ENCODE peak calls at places on chromosomes 13 and 19, in six cellular contexts. One of them, this sample, is unnamed.

GRCh38 chr13:45242070-45242469 is 41.2 kb upstream of the KCTD4 start:
- DNase-seq in AG04450: no peak
- DNase-seq in upper lobe of right lung: no peak
- DNase-seq in cardiac muscle cell: peak; percentile 23
- DNase-seq in neuronal stem cell: no peak
- DNase-seq in AG04449: no peak
- DNase-seq in this sample: no peak

GRCh38 chr19:8138201-8138600 is 11.2 kb downstream of the FBN3 start:
- DNase-seq in upper lobe of right lung: no peak
- DNase-seq in cardiac muscle cell: no peak
- DNase-seq in neuronal stem cell: no peak
- DNase-seq in AG04449: no peak
- DNase-seq in AG04450: no peak
- DNase-seq in this sample: no peak

GRCh38 chr19:38900816-38901215 is 1.0 kb downstream of the NFKBIB start:
- DNase-seq in AG04450: no peak
- DNase-seq in cardiac muscle cell: no peak
- DNase-seq in upper lobe of right lung: no peak
- DNase-seq in AG04449: no peak
- DNase-seq in neuronal stem cell: no peak
- DNase-seq in this sample: no peak

GRCh38 chr19:17889609-17890214 is 18.0 kb downstream of the SLC5A5 start:
- DNase-seq in neuronal stem cell: peak; percentile 67
- DNase-seq in AG04450: no peak
- DNase-seq in AG04449: no peak
- DNase-seq in cardiac muscle cell: peak; percentile 86
- DNase-seq in upper lobe of right lung: no peak
- DNase-seq in this sample: no peak

GRCh38 chr19:44694184-44694579 is 4.8 kb upstream of the CEACAM16 start:
- DNase-seq in cardiac muscle cell: no peak
- DNase-seq in neuronal stem cell: no peak
- DNase-seq in AG04449: no peak
- DNase-seq in AG04450: no peak
- DNase-seq in upper lobe of right lung: no peak
- DNase-seq in this sample: no peak

GRCh38 chr13:81738364-81738763 is 1397.4 kb upstream of the SPRY2 start:
- DNase-seq in cardiac muscle cell: no peak
- DNase-seq in AG04450: no peak
- DNase-seq in neuronal stem cell: no peak
- DNase-seq in AG04449: no peak
- DNase-seq in upper lobe of right lung: no peak
- DNase-seq in this sample: peak; percentile 42

GRCh38 chr13:114073881-114074551 is 58.4 kb downstream of the RASA3 start:
- DNase-seq in neuronal stem cell: no peak
- DNase-seq in AG04450: no peak
- DNase-seq in cardiac muscle cell: no peak
- DNase-seq in upper lobe of right lung: peak; percentile 40
- DNase-seq in AG04449: no peak
- DNase-seq in this sample: no peak

GRCh38 chr19:3547301-3547731 is 8.3 kb downstream of the TEKTIP1 start:
- DNase-seq in upper lobe of right lung: no peak
- DNase-seq in AG04450: no peak
- DNase-seq in AG04449: no peak
- DNase-seq in neuronal stem cell: no peak
- DNase-seq in cardiac muscle cell: no peak
- DNase-seq in this sample: no peak

GRCh38 chr19:30783212-30783611 is 411.0 kb downstream of the ZNF536 start:
- DNase-seq in cardiac muscle cell: no peak
- DNase-seq in AG04450: no peak
- DNase-seq in neuronal stem cell: no peak
- DNase-seq in upper lobe of right lung: no peak
- DNase-seq in AG04449: no peak
- DNase-seq in this sample: no peak

GRCh38 chr19:50739841-50740426 is 16.8 kb downstream of the CLEC11A start:
- DNase-seq in upper lobe of right lung: no peak
- DNase-seq in AG04450: no peak
- DNase-seq in neuronal stem cell: no peak
- DNase-seq in cardiac muscle cell: no peak
- DNase-seq in AG04449: no peak
- DNase-seq in this sample: no peak

GRCh38 chr13:40379794-40380608 is 286.4 kb downstream of the FOXO1 start:
- DNase-seq in AG04450: no peak
- DNase-seq in AG04449: no peak
- DNase-seq in cardiac muscle cell: no peak
- DNase-seq in upper lobe of right lung: no peak
- DNase-seq in neuronal stem cell: no peak
- DNase-seq in this sample: no peak

GRCh38 chr13:20475927-20476691 is 49.5 kb downstream of the CRYL1 start:
- DNase-seq in AG04449: no peak
- DNase-seq in cardiac muscle cell: no peak
- DNase-seq in neuronal stem cell: no peak
- DNase-seq in upper lobe of right lung: no peak
- DNase-seq in AG04450: no peak
- DNase-seq in this sample: no peak

GRCh38 chr19:49533551-49534488 is 6.0 kb downstream of the RCN3 start:
- DNase-seq in cardiac muscle cell: peak; percentile 84
- DNase-seq in AG04450: no peak
- DNase-seq in upper lobe of right lung: peak; percentile 90
- DNase-seq in AG04449: no peak
- DNase-seq in neuronal stem cell: peak; percentile 71
- DNase-seq in this sample: no peak

GRCh38 chr13:95146486-95146885 is 154.8 kb downstream of the ABCC4 start:
- DNase-seq in AG04449: no peak
- DNase-seq in neuronal stem cell: no peak
- DNase-seq in cardiac muscle cell: no peak
- DNase-seq in upper lobe of right lung: no peak
- DNase-seq in AG04450: no peak
- DNase-seq in this sample: no peak

DNA sequence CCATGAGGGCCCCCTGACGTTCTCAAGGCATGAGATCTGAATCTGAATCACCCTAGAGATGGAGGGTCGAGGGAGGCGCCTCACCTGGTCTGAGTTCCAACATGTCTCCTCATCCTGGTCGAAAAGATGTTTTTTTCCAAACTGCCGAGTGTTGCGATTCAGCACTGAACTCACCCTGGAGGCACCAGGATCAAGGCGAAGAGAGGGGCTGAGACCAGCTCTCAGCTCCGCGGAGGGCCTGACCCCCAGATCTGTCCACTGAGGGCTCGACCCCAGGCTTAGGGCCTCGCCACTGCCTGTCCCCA is 555 bp downstream of the NR2C2AP start:
- DNase-seq in AG04449: no peak
- DNase-seq in upper lobe of right lung: no peak
- DNase-seq in AG04450: no peak
- DNase-seq in cardiac muscle cell: no peak
- DNase-seq in neuronal stem cell: no peak
- DNase-seq in this sample: no peak
- H3K4me3 ChIP-seq in AG04449: peak overlapping the region; percentile 67
- H3K4me3 ChIP-seq in upper lobe of right lung: peak overlapping the region; percentile 62
- H3K4me3 ChIP-seq in AG04450: peak overlapping the region; percentile 65
- H3K4me3 ChIP-seq in cardiac muscle cell: peak overlapping the region; percentile 44
- H3K4me3 ChIP-seq in neuronal stem cell: peak overlapping the region; percentile 87
- H3K4me3 ChIP-seq in this sample: peak overlapping the region; percentile 74

DNA sequence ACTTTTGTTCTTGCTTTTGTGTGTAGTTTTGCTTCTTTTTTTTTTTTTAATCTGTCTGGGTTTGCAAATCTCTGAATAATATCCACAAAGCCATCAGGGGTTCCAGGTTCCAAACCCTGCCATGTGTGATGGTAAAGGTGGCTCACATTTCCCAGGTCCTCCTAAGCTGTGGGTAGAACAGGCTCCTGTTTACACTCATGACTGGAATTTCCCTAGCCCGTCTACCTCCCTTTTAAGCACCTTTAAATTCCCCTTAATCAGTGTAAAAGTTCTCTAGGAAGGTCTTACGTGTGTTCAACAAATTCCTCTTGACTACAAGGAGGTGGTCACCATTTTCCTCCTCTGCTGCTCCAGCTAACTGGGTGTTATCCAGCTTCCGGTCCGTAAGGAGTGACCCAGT is 62.8 kb downstream of the EFNB2 start:
- DNase-seq in AG04449: no peak
- DNase-seq in upper lobe of right lung: no peak
- DNase-seq in neuronal stem cell: no peak
- DNase-seq in AG04450: no peak
- DNase-seq in cardiac muscle cell: no peak
- DNase-seq in this sample: no peak
- H3K4me3 ChIP-seq in AG04449: no peak overlapping the region
- H3K4me3 ChIP-seq in upper lobe of right lung: no peak overlapping the region
- H3K4me3 ChIP-seq in neuronal stem cell: no peak overlapping the region
- H3K4me3 ChIP-seq in AG04450: no peak overlapping the region
- H3K4me3 ChIP-seq in cardiac muscle cell: no peak overlapping the region
- H3K4me3 ChIP-seq in this sample: peak overlapping the region; percentile 25

GRCh38 chr19:10421981-10422461 is 1.7 kb downstream of the PDE4A start:
- DNase-seq in neuronal stem cell: no peak
- DNase-seq in cardiac muscle cell: no peak
- DNase-seq in AG04449: no peak
- DNase-seq in AG04450: no peak
- DNase-seq in upper lobe of right lung: no peak
- DNase-seq in this sample: no peak

GRCh38 chr19:10420444-10421239 is at the start of gene PDE4A:
- DNase-seq in cardiac muscle cell: peak; percentile 61
- DNase-seq in AG04449: no peak
- DNase-seq in AG04450: no peak
- DNase-seq in upper lobe of right lung: no peak
- DNase-seq in neuronal stem cell: no peak
- DNase-seq in this sample: no peak

GRCh38 chr19:10419646-10420443 is 493 bp upstream of the PDE4A start:
- DNase-seq in upper lobe of right lung: no peak
- DNase-seq in AG04450: no peak
- DNase-seq in cardiac muscle cell: peak; percentile 72
- DNase-seq in AG04449: no peak
- DNase-seq in neuronal stem cell: peak; percentile 90
- DNase-seq in this sample: no peak

GRCh38 chr19:10422846-10423245 is 2.5 kb downstream of the PDE4A start:
- DNase-seq in cardiac muscle cell: no peak
- DNase-seq in neuronal stem cell: no peak
- DNase-seq in AG04450: no peak
- DNase-seq in AG04449: no peak
- DNase-seq in upper lobe of right lung: no peak
- DNase-seq in this sample: no peak

DNA sequence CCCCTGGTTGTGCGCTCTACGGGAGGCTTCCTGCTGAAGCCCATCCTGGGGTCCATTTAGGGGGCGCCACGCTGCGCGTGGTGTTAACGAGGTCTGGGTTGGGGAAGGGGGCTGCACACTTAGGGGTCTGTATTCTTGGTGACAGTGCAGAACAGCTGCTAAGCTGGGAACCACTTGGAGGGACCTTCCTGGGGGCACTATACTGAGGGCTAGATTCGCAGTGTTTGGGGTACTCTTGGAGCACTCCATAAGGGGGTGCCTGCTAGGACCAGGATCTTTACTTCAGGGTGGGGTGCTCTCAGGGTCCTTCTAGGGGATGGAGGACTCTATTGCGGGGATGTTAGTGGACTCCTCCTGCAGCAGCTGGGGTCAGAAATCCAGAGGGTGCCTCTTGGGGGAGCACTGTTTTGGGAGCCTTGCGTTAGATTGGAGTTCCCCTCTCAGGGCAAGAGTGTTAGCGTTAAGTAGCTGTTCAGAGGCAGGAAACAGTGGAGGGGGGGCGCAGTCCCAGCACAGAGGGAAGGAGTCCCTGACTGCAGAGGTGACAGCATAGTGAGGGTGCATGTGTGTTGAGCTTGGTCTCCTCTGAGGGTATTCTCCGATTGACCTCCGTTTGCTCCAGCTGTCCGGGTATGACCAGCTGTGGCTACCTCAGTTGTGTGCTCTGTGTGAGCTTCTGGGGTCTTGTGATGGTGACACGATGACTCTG is 1.1 kb downstream of the PDE4A start:
- DNase-seq in cardiac muscle cell: no peak
- DNase-seq in upper lobe of right lung: no peak
- DNase-seq in AG04449: no peak
- DNase-seq in neuronal stem cell: no peak
- DNase-seq in AG04450: no peak
- DNase-seq in this sample: no peak
- H3K4me3 ChIP-seq in cardiac muscle cell: peak overlapping the region; percentile 26
- H3K4me3 ChIP-seq in upper lobe of right lung: no peak overlapping the region
- H3K4me3 ChIP-seq in AG04449: no peak overlapping the region
- H3K4me3 ChIP-seq in neuronal stem cell: no peak overlapping the region
- H3K4me3 ChIP-seq in AG04450: peak overlapping the region; percentile 54
- H3K4me3 ChIP-seq in this sample: no peak overlapping the region

GRCh38 chr19:20423381-20424207 is 142.0 kb downstream of the ZNF737 start:
- DNase-seq in cardiac muscle cell: peak; percentile 60
- DNase-seq in AG04449: no peak
- DNase-seq in upper lobe of right lung: peak; percentile 82
- DNase-seq in AG04450: no peak
- DNase-seq in neuronal stem cell: peak; percentile 31
- DNase-seq in this sample: no peak

GRCh38 chr19:20422216-20422615 is 143.4 kb downstream of the ZNF737 start:
- DNase-seq in cardiac muscle cell: no peak
- DNase-seq in upper lobe of right lung: no peak
- DNase-seq in AG04449: no peak
- DNase-seq in neuronal stem cell: peak; percentile 46
- DNase-seq in AG04450: no peak
- DNase-seq in this sample: peak; percentile 55

DNA sequence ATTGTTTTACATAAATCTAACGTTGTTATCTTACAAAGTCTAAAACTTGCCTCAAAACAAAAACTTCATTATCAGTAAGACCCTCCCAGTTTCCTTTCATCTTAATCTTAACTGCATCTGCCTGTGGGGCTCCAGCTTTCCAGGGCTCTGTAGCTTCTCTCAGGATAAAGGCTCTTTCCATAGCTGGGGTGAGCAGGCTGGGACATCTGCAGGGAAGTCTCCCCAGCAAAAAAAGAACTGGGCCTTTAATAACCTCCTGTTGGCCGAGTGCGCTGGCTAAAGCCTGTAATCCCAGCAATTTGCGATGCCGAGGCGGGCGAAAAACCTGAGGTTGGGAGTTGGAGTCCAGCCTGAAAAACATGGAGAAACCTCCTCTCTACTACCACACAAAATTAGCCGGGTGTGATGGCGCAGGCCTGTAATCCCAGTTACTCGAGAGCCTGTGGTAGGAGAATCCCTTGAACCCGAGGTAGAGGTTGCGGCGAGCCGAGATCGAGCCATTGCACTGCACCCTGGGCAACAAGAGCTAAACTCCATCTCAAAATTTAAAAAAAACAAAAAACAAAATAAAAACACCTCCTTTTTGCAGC is 142.9 kb downstream of the ZNF737 start:
- DNase-seq in AG04449: no peak
- DNase-seq in neuronal stem cell: peak; percentile 41
- DNase-seq in cardiac muscle cell: no peak
- DNase-seq in upper lobe of right lung: no peak
- DNase-seq in AG04450: no peak
- DNase-seq in this sample: no peak
- H3K4me3 ChIP-seq in AG04449: no peak overlapping the region
- H3K4me3 ChIP-seq in neuronal stem cell: peak overlapping the region; percentile 30
- H3K4me3 ChIP-seq in cardiac muscle cell: peak overlapping the region; percentile 97
- H3K4me3 ChIP-seq in upper lobe of right lung: peak overlapping the region; percentile 72
- H3K4me3 ChIP-seq in AG04450: peak overlapping the region; percentile 61
- H3K4me3 ChIP-seq in this sample: peak overlapping the region; percentile 77

This sample was measured in retinal pigment epithelial cell.